ENCODE peak calls at places on chromosomes 13 and 19, in six cellular contexts. T is cardiac muscle cell, O is retinal pigment epithelial cell, W is fibroblast of mammary gland, E is fibroblast of pulmonary artery, S is adrenal gland. Z is an unnamed sample.

GRCh38 chr19:11963566-11964355 is 1.1 kb upstream of the ZNF763 start:
- DNase-seq in T (peak), E (peak), O (no peak), S (peak), W (peak), Z (peak)

GRCh38 chr19:10230155-10230903 is 802 bp downstream of the S1PR2 start:
- DNase-seq in E (peak), O (no peak), S (peak), W (no peak), T (peak), Z (peak)

GRCh38 chr19:11205939-11206570 is 8.7 kb upstream of the KANK2 start:
- DNase-seq in S (no peak), O (no peak), T (no peak), W (no peak), E (no peak), Z (no peak)

GRCh38 chr19:1904385-1905070 is 671 bp upstream of the ADAT3 start:
- DNase-seq in O (peak), S (no peak), E (no peak), T (peak), W (no peak), Z (peak)

GRCh38 chr19:16351133-16351809 is 26.6 kb downstream of the KLF2 start:
- DNase-seq in T (no peak), S (no peak), O (no peak), E (peak), W (peak), Z (peak)

GRCh38 chr19:12801466-12802266 is at the start of the genes PRDX2 and THSD8:
- DNase-seq in W (peak), E (peak), S (peak), O (no peak), T (peak), Z (peak)

GRCh38 chr13:42685762-42686560 is 95.4 kb upstream of the FAM216B start:
- DNase-seq in S (no peak), W (no peak), O (no peak), E (peak), T (peak), Z (peak)

GRCh38 chr19:18954094-18954493 is 13.1 kb upstream of the HOMER3 start:
- DNase-seq in E (no peak), W (no peak), T (no peak), S (no peak), O (no peak), Z (no peak)

GRCh38 chr13:97160421-97160820 is 61.7 kb upstream of the MBNL2 start:
- DNase-seq in S (no peak), O (no peak), E (no peak), W (no peak), T (no peak), Z (no peak)

DNA sequence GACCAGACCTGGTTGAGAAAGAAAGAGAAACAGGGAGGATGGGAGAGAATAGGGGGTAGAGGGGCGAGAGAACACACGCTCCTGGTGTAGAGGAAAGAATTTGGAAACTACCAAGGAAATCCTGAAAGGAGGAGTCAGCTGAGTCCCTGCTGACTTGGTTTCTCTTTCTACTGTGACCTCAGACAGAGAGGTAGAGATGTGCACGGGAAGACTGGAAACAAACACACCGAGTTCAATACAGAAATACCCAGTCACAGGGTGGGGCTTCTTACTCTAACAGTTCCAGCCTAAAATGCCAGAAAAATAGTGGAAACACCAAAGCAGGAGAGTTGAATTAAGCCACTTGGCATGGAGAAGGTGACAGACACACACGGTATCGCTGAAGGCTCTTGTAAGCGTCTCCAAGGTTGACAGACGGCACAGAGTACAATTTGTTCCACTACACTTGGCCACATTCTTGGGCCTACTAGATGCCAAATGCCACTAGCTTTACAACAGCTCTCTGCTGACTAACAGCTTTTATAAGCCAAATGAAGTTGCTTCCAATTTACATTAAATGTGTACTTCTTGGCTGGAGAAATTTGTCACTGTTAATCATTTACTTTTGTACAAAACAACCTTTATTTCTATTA is 28.0 kb downstream of the LATS2 start:
- DNase-seq in O (peak), E (peak), S (peak), W (peak), T (peak), Z (peak)
- H3K4me3 ChIP-seq in O (no peak), E (no peak), S (no peak), W (no peak), T (no peak), Z (peak)

GRCh38 chr19:6101291-6101690 is 9.0 kb downstream of the RFX2 start:
- DNase-seq in T (no peak), O (no peak), S (no peak), E (no peak), W (no peak), Z (peak)

GRCh38 chr19:6099037-6099436 is 11.3 kb downstream of the RFX2 start:
- DNase-seq in S (no peak), O (no peak), E (no peak), W (no peak), T (no peak), Z (no peak)

GRCh38 chr19:6099633-6100032 is 10.7 kb downstream of the RFX2 start:
- DNase-seq in T (no peak), W (no peak), S (no peak), E (no peak), O (no peak), Z (no peak)

GRCh38 chr19:6101991-6102390 is 8.3 kb downstream of the RFX2 start:
- DNase-seq in T (no peak), S (no peak), O (no peak), W (no peak), E (no peak), Z (no peak)

GRCh38 chr19:6100284-6100915 is 9.9 kb downstream of the RFX2 start:
- DNase-seq in W (no peak), E (no peak), O (no peak), T (no peak), S (no peak), Z (no peak)
- TF ChIP-seq CTCF in W (no peak), E (no peak), O (no peak), T (no peak), S (no peak), Z (no peak)

GRCh38 chr13:110794209-110794608 is 80.7 kb downstream of the ING1 start:
- DNase-seq in E (no peak), S (no peak), O (no peak), W (no peak), T (no peak), Z (no peak)

GRCh38 chr13:110801044-110801443 is 87.5 kb downstream of the ING1 start:
- DNase-seq in W (no peak), E (no peak), T (no peak), S (no peak), O (no peak), Z (no peak)

GRCh38 chr13:110797230-110797877 is 83.9 kb downstream of the ING1 start:
- DNase-seq in S (no peak), E (peak), O (no peak), W (peak), T (peak), Z (peak)

GRCh38 chr13:110799246-110800236 is 86.0 kb downstream of the ING1 start:
- DNase-seq in S (no peak), T (peak), E (peak), O (no peak), W (peak), Z (peak)

DNA sequence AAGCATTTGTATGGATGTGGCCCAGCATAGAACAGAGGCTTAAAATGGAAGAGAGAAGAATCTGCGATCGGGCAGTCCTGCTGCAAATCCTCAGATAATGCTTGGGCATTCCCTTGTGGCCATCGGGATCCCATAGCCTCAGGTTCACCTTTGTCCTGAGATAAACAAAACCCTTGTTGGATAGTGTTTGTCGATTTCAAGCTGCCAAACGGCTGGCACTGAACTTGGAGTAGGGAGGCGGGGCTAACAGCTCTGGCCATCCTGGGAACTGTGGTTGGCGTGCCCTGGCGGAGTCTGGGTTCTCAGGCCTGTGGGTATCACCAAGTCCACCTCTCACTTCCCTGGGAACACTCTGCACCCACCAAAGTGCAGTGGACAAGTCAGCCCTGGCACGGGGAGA is 85.1 kb downstream of the ING1 start:
- DNase-seq in E (no peak), O (no peak), W (no peak), T (no peak), S (no peak), Z (no peak)
- H3K4me3 ChIP-seq in E (no peak), O (no peak), W (no peak), T (no peak), S (no peak), Z (no peak)

DNA sequence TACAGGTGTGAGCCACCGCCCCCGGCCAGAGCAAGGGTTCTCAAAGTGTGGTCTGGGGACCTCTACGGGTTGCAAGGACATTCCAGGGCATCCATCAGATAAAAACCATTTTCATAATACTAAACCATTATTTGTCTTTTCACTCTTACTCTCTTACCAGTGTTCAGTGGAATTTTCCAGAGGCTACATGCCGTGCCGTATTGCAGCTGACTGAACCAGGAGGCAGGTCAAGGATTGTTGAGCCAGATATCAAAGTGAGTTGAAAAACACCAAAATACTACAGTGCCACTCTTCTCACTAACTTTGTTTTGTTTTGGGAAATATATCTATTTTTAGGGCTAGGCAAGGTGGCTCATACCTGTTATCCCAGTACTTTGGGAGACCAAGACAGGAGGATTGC is 7.2 kb upstream of the PNMA8B start:
- DNase-seq in O (no peak), S (no peak), T (no peak), W (no peak), E (no peak), Z (no peak)
- TF ChIP-seq CTCF in O (no peak), S (no peak), T (no peak), W (no peak), E (no peak), Z (no peak)

GRCh38 chr13:41017153-41017552 is 2.0 kb downstream of the ELF1 start:
- DNase-seq in O (no peak), W (no peak), E (no peak), T (no peak), S (no peak), Z (no peak)
- H3K4me3 ChIP-seq in O (no peak), W (no peak), E (no peak), T (no peak), S (no peak), Z (no peak)

GRCh38 chr19:6238643-6239281 is 41.0 kb downstream of the MLLT1 start:
- DNase-seq in W (peak), O (no peak), T (peak), S (no peak), E (peak), Z (peak)
- TF ChIP-seq CTCF in W (no peak), O (no peak), T (no peak), S (no peak), E (no peak), Z (peak)

DNA sequence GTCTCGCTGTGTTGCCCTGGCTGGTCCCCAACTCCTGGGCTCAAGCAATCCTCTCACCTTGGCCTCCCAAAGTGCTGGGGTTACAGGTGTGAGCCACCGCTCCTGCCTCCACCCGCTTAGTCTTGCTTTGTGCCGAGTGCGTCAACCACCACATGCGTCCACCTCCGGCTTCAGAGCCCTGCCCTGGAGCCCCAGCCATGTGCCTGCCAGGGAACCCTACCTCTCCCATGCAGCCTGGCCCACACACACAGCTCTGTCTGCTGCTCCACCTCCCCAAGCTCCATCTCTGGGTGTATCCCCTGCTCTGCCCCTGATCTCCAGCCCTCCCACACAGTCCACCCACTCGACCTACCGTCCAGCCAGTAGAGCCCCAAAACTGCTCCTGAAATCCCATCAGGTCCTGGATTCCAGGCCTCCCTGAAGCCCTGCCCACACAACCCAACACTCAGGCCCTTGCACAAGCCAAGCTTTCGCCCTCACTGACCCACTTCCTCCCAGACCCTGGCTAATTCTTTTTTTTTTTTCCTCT is 9.5 kb downstream of the CYP2F1 start:
- DNase-seq in T (peak), E (no peak), W (no peak), S (no peak), O (no peak), Z (no peak)
- H3K4me3 ChIP-seq in T (no peak), E (no peak), W (no peak), S (no peak), O (no peak), Z (no peak)

GRCh38 chr19:37077929-37078716 is at the start of gene ZNF420:
- DNase-seq in T (peak), S (peak), E (peak), W (peak), O (peak), Z (peak)
- TF ChIP-seq CTCF in T (no peak), S (no peak), E (no peak), W (no peak), O (no peak), Z (no peak)